ENCODE peak calls at places on chromosomes 4 and X, in ten cellular contexts. F is lung, Y is cardiac septum, W is brain microvascular endothelial cell, N is Ammon's horn, D is T47D, X is SJSA1, O is NCI-H1694, E is RWPE1, V is left ventricle myocardium superior. U is an unnamed sample.

GRCh38 chr4:134762053-134762452 is 560.5 kb upstream of the PABPC4L start:
- DNase-seq in E (no peak), W (no peak), O (no peak), X (no peak), N (no peak), D (no peak), F (no peak), Y (no peak), V (no peak), U (no peak)

GRCh38 chr4:156638332-156638731 is 333.3 kb downstream of the PDGFC start:
- DNase-seq in O (no peak), N (no peak), Y (no peak), E (no peak), X (peak), D (no peak), W (peak), F (no peak), V (no peak), U (peak)

GRCh38 chrX:134246282-134246681 is 9.3 kb downstream of the CCDC160 start:
- DNase-seq in W (no peak), O (no peak), F (no peak), D (no peak), N (peak), Y (no peak), X (no peak), V (no peak), E (no peak), U (no peak)

GRCh38 chr4:149371021-149371420 is 444.6 kb downstream of the IQCM start:
- DNase-seq in N (peak), V (no peak), F (no peak), O (peak), X (peak), D (peak), Y (no peak), W (peak), E (peak), U (peak)

GRCh38 chr4:123444298-123444731 is 47.7 kb downstream of the SPRY1 start:
- DNase-seq in D (no peak), X (no peak), W (peak), N (peak), E (no peak), V (peak), Y (no peak), O (no peak), F (peak), U (peak)

GRCh38 chr4:24805566-24805965 is 10.2 kb downstream of the SOD3 start:
- DNase-seq in W (no peak), O (no peak), F (no peak), X (no peak), E (no peak), N (no peak), V (no peak), D (no peak), Y (no peak), U (no peak)

GRCh38 chr4:3375688-3376087 is 66.1 kb upstream of the HGFAC start:
- DNase-seq in N (no peak), D (no peak), V (peak), O (no peak), Y (no peak), E (peak), F (no peak), W (peak), X (peak), U (peak)

GRCh38 chr4:136637071-136637777 is 895.1 kb downstream of the PCDH18 start:
- DNase-seq in E (no peak), O (peak), W (peak), X (no peak), Y (no peak), D (no peak), F (no peak), N (no peak), V (no peak), U (no peak)

GRCh38 chrX:105894721-105895120 is 72.4 kb downstream of the NRK start:
- DNase-seq in D (no peak), V (no peak), O (no peak), Y (no peak), E (no peak), F (no peak), W (no peak), X (no peak), N (no peak), U (no peak)

GRCh38 chrX:1946974-1947373 is 332.1 kb downstream of the ASMT start:
- DNase-seq in X (no peak), N (no peak), D (no peak), Y (no peak), E (no peak), V (no peak), F (no peak), W (no peak), O (no peak), U (no peak)

GRCh38 chrX:152817082-152817744 is 13.3 kb downstream of the CETN2 start:
- DNase-seq in V (no peak), E (peak), Y (no peak), O (peak), X (no peak), D (peak), W (peak), N (peak), F (no peak), U (peak)

GRCh38 chr4:7638984-7639789 is 204.5 kb upstream of the PSAPL1 start:
- DNase-seq in O (no peak), E (no peak), D (no peak), Y (no peak), F (no peak), W (no peak), N (no peak), V (no peak), X (no peak), U (no peak)

GRCh38 chr4:10055871-10056270 is 34.6 kb upstream of the SLC2A9 start:
- DNase-seq in D (no peak), W (no peak), F (no peak), Y (no peak), V (no peak), X (no peak), N (no peak), O (no peak), E (no peak), U (no peak)

GRCh38 chrX:13432776-13433605 is 113.1 kb upstream of the ATXN3L start:
- DNase-seq in V (no peak), Y (no peak), F (no peak), O (no peak), W (peak), E (no peak), X (peak), D (no peak), N (no peak), U (peak)

GRCh38 chr4:11079171-11079570 is 349.5 kb downstream of the HS3ST1 start:
- DNase-seq in N (no peak), V (no peak), Y (no peak), X (no peak), W (no peak), D (no peak), O (no peak), F (no peak), E (peak), U (peak)

GRCh38 chr4:8917321-8917811 is 45.7 kb upstream of the HMX1 start:
- DNase-seq in E (no peak), F (no peak), O (no peak), V (no peak), W (no peak), N (no peak), X (no peak), Y (peak), D (no peak), U (no peak)

GRCh38 chr4:104930298-104930697 is 216.4 kb upstream of the TET2 start:
- DNase-seq in W (no peak), N (no peak), X (no peak), V (no peak), D (no peak), E (no peak), O (no peak), F (no peak), Y (no peak), U (no peak)

GRCh38 chr4:20044502-20044911 is 207.2 kb upstream of the SLIT2 start:
- DNase-seq in W (no peak), E (peak), Y (no peak), O (no peak), X (no peak), D (no peak), V (no peak), N (no peak), F (no peak), U (peak)

GRCh38 chr4:14787221-14787620 is 215.1 kb upstream of the CPEB2 start:
- DNase-seq in F (no peak), W (no peak), N (no peak), X (no peak), O (no peak), E (no peak), D (no peak), V (no peak), Y (no peak), U (no peak)

GRCh38 chr4:138911903-138912713 is 103.5 kb upstream of the NOCT start:
- DNase-seq in F (no peak), Y (no peak), O (no peak), X (no peak), V (no peak), N (no peak), W (no peak), D (no peak), E (no peak), U (no peak)

U was measured in astrocyte.